ENCODE peak calls at places on chromosomes 7 and 10, in four cellular contexts. D is GM12878, S is HepG2, A is HCT116. L is an unnamed sample.

GRCh38 chr7:78179211-78179610 is 380.6 kb downstream of the PHTF2 start:
- DNase-seq in D (no peak), S (no peak), A (no peak), L (no peak)

GRCh38 chr7:134892002-134892693 is 94.2 kb upstream of the AGBL3 start:
- DNase-seq in D (no peak), S (peak; percentile 81), A (no peak), L (no peak)

GRCh38 chr10:122279725-122280141 is 8.6 kb downstream of the BTBD16 start:
- DNase-seq in D (no peak), S (peak; percentile 54), A (peak; percentile 70), L (peak; percentile 74)

GRCh38 chr10:123146013-123146891 is 1.7 kb upstream of the HMX2 start:
- DNase-seq in D (no peak), S (no peak), A (no peak), L (no peak)

GRCh38 chr10:36168777-36169176 is 526.7 kb upstream of the FZD8 start:
- DNase-seq in D (no peak), S (no peak), A (no peak), L (no peak)

GRCh38 chr10:34297551-34298370 is 517.3 kb downstream of the PARD3 start:
- DNase-seq in D (no peak), S (peak; percentile 85), A (no peak), L (no peak)

GRCh38 chr10:109324721-109325120 is 598.6 kb downstream of the XPNPEP1 start:
- DNase-seq in D (no peak), S (no peak), A (no peak), L (no peak)

GRCh38 chr7:101740981-101741725 is 76.3 kb upstream of the CUX1 start:
- DNase-seq in D (peak; percentile 72), S (no peak), A (no peak), L (no peak)

GRCh38 chr10:84469470-84469869 is 141.1 kb downstream of the CCSER2 start:
- DNase-seq in D (no peak), S (peak; percentile 16), A (no peak), L (no peak)

GRCh38 chr7:20408467-20408826 is 77.7 kb downstream of the ITGB8 start:
- DNase-seq in D (no peak), S (no peak), A (no peak), L (no peak)

GRCh38 chr7:1055084-1055450 is 10.7 kb downstream of the GPR146 start:
- DNase-seq in D (no peak), S (no peak), A (no peak), L (peak; percentile 91)

GRCh38 chr7:17412883-17413282 is 114.4 kb downstream of the AHR start:
- DNase-seq in D (no peak), S (no peak), A (no peak), L (no peak)

GRCh38 chr7:155297517-155298287 is at the start of gene INSIG1:
- DNase-seq in D (peak; percentile 62), S (no peak), A (peak; percentile 75), L (peak; percentile 92)
- TF ChIP-seq POLR2A in D (peak; percentile 91), S (no peak), A (peak; percentile 87), L (peak; percentile 92)

DNA sequence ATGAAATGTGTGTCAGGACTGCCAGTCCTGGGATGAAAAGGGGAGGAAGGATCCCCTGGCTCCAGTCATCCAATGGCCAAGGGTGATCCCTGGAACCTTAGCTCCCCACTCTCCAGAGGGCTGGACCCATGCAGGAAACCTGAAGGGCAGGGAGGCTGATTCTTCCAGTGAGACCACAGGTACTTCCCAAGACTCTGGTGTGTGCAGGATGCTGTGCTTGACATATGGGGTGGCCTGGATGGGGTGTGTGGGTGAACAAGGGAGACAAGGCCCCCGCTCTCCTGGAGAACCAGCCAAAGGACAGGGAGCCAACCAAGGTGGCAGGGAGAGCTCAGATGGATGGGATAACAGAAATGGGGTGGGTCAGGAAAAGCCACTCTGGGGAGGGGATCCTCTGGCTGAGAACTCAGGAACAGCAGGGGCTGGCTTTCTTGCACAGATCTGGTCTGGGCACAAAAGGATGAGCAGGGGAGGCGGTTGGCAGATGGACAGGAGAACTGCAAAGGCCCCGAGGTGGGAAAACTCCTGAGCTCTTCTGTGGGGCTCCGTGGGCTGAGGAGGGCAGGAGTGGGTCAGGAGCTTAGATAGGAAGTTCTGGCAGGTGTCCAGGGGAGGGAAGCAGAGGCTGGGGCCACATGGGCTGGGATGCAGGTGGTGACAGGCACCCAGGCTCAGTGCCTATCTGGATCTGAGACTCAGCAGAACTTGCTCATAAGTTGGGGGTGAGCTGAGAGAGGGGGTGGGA is 100.6 kb downstream of the ARHGAP22 start:
- DNase-seq in D (no peak), S (no peak), A (no peak), L (no peak)
- H3K79me2 ChIP-seq in D (no peaks in the 10 kb centered on the region), S (no peaks in the 10 kb centered on the region), A (no peaks in the 10 kb centered on the region), L (peaks cover 43% of the 10 kb centered on the region)

GRCh38 chr7:75980126-75980864 is 14.1 kb downstream of the TMEM120A start:
- DNase-seq in D (no peak), S (no peak), A (no peak), L (no peak)

GRCh38 chr7:75983471-75984129 is 10.8 kb downstream of the TMEM120A start:
- DNase-seq in D (no peak), S (no peak), A (no peak), L (no peak)

GRCh38 chr7:75982306-75983064 is 11.9 kb downstream of the TMEM120A start:
- DNase-seq in D (no peak), S (no peak), A (no peak), L (no peak)

GRCh38 chr7:75980865-75981449 is 13.4 kb downstream of the TMEM120A start:
- DNase-seq in D (no peak), S (no peak), A (no peak), L (no peak)

GRCh38 chr7:75981450-75982305 is 12.7 kb downstream of the TMEM120A start:
- DNase-seq in D (no peak), S (no peak), A (no peak), L (no peak)
- TF ChIP-seq EZH2 in D (no peak), S (no peak), A (no peak), L (no peak)

GRCh38 chr10:69464801-69465401 is 13.6 kb downstream of the TSPAN15 start:
- DNase-seq in D (no peak), S (no peak), A (no peak), L (no peak)
- TF ChIP-seq POLR2A in D (no peak), S (no peak), A (no peak), L (no peak)

DNA sequence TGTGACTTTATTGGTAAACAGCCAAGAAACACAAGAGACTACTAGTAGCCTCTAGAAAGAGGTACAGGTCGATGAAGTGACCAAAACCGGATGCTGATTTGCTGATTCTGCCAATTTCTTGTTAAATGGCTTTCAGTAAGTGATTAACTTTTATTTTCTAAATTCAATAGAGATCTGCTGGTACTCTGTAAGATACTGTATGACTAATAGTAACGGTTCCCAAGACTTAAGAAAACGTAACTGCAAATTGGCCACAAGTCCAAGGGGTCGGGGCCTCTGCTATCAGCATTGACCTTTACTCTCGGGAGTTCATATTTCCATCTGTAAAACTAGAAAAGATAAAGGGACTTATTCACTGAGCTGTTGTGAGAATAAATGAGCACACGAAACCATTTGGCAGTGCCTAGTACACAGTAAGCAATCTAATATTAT is 1.4 kb downstream of the FAM3C start:
- DNase-seq in D (no peak), S (peak; percentile 50), A (no peak), L (peak; percentile 53)
- H3K79me2 ChIP-seq in D (peaks cover 61% of the 10 kb centered on the region), S (peaks cover 43% of the 10 kb centered on the region), A (peaks cover 64% of the 10 kb centered on the region), L (peaks cover 61% of the 10 kb centered on the region)

DNA sequence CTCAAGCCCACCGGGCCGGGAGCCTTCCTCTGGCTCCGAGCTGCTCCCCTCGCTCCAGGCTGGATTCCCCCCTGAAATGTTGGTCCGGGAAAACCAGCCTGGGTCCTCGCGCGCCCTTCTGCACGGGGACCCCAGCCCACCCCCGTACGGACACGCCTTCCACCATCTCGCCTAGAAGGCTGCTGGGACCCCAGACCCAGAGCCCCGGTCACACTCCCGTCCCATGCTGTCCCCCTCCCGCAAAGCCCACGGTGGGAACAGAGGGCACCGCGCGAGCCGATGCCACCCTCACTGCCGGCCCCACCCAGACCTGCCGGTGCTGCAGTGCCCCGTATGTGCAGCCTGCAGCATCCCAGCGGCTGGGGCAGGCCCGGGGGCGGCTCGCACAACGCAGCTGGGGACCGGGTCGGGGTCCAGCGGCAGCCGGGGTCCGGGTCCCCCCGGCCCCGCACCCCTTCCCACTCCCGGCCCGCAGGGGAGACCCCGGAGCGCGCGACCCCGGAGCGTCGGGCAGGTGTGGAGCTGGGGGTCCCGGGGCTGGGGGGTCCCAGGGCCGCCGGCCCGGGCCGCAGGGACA is 871 bp downstream of the SPOCK2 start:
- DNase-seq in D (no peak), S (no peak), A (no peak), L (no peak)
- TF ChIP-seq EZH2 in D (no peak), S (no peak), A (no peak), L (peak; percentile 76)

GRCh38 chr7:100044719-100045118 is 4.9 kb upstream of the ZSCAN21 start:
- DNase-seq in D (peak; percentile 11), S (no peak), A (no peak), L (no peak)

GRCh38 chr7:100048680-100049079 is 894 bp upstream of the ZSCAN21 start:
- DNase-seq in D (no peak), S (no peak), A (no peak), L (no peak)

GRCh38 chr7:100053201-100053600 is 3.6 kb downstream of the ZSCAN21 start:
- DNase-seq in D (no peak), S (peak; percentile 81), A (peak; percentile 57), L (peak; percentile 86)

GRCh38 chr7:100051611-100052010 is 2.0 kb downstream of the ZSCAN21 start:
- DNase-seq in D (no peak), S (peak; percentile 39), A (no peak), L (no peak)

DNA sequence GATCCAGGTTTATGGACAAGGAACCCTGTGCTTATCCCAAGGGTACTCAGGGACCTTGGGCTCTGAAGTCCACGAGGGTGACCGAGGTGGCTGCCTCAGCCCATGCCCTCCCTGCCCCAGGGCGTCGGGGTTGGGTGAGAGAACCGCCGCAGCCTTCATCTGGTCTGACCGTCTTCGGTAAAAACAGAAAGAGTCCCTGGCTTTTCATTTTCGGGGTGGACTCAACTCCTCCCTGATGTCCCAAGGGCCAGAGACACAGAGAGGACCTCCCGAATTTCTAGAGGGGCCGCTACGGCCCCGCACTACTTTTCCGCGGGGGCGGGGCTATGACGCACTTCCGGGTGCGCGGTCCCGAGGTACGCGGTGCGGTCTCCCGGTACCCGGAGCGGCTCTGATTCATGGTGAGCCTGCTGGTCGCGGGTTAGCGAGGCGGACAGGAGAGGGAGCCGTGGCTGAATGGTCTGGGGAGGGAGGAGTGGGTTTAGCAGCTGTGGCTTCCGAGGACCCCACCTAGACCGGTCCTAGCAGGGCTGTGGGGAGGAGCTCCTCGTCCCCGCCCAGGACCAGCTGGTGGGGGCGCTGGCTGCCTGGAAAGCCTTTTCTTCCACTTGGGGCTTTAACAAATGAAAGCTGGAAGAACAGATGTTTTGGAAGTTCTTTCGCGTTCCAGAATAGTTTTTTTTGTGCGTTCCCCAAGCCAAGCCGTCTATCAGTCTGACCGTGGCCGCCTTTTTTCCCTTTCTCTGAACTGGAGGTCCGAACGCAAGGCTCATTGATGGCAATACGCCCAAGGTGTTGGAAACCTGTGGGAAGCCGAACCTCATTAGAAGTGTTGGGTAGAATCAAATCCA is at the start of gene ZSCAN21:
- DNase-seq in D (peak; percentile 25), S (peak; percentile 75), A (peak; percentile 38), L (peak; percentile 81)
- TF ChIP-seq POLR2A in D (peak; percentile 95), S (peak; percentile 75), A (peak; percentile 54), L (peak; percentile 85)

DNA sequence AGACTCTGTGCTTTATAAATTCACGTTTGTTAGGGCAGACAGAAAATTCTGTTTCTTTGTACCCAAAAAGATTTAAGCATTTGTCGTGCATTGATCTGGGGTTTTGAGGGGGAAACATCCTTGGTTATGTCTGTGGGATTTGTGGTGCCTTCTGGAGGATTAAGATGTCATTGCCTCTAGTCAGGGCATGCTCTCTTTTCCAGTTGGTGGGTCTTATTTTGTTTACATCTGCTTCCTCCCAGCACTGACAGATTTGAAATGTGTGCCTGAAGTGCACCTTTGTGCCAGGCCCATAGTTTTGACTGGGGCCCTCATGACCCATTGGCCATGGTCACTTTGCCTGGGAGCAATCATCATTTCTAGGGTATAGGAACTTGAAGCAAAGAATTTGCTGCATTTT is 388.4 kb upstream of the GALNT17 start:
- DNase-seq in D (no peak), S (no peak), A (no peak), L (no peak)
- H3K79me2 ChIP-seq in D (peaks cover 48% of the 10 kb centered on the region), S (no peaks in the 10 kb centered on the region), A (no peaks in the 10 kb centered on the region), L (no peaks in the 10 kb centered on the region)